ENCODE peak calls at places on chromosome 13, in four cellular contexts. One of them, this sample, is unnamed. For H3K36me3, the result is how much of the 10 kb centered on the place peaks cover.

GRCh38 chr13:95288899-95289500 is 12.3 kb downstream of the ABCC4 start:
- DNase-seq in SJCRH30: no peak
- DNase-seq in adrenal gland: no peak
- DNase-seq in neural progenitor cell: no peak
- DNase-seq in this sample: no peak

GRCh38 chr13:82817133-82817532 is 1065.1 kb downstream of the SLITRK1 start:
- DNase-seq in adrenal gland: no peak
- DNase-seq in SJCRH30: no peak
- DNase-seq in neural progenitor cell: no peak
- DNase-seq in this sample: no peak

GRCh38 chr13:113770441-113770840 is 11.4 kb downstream of the TMEM255B start:
- DNase-seq in SJCRH30: no peak
- DNase-seq in adrenal gland: no peak
- DNase-seq in neural progenitor cell: no peak
- DNase-seq in this sample: no peak

GRCh38 chr13:108609353-108609752 is 20.1 kb upstream of the MYO16 start:
- DNase-seq in SJCRH30: no peak
- DNase-seq in adrenal gland: no peak
- DNase-seq in neural progenitor cell: peak
- DNase-seq in this sample: no peak

GRCh38 chr13:38686635-38687245 is at the start of gene FREM2:
- DNase-seq in SJCRH30: peak
- DNase-seq in neural progenitor cell: peak
- DNase-seq in adrenal gland: no peak
- DNase-seq in this sample: peak

GRCh38 chr13:24176351-24177101 is 16.0 kb downstream of the SPATA13 start:
- DNase-seq in adrenal gland: peak
- DNase-seq in SJCRH30: no peak
- DNase-seq in neural progenitor cell: no peak
- DNase-seq in this sample: no peak

GRCh38 chr13:23980160-23980551 is 82.9 kb upstream of the C1QTNF9B start:
- DNase-seq in SJCRH30: peak
- DNase-seq in neural progenitor cell: peak
- DNase-seq in adrenal gland: peak
- DNase-seq in this sample: peak

GRCh38 chr13:42333613-42334328 is 61.8 kb downstream of the AKAP11 start:
- DNase-seq in neural progenitor cell: peak
- DNase-seq in adrenal gland: no peak
- DNase-seq in SJCRH30: no peak
- DNase-seq in this sample: no peak

GRCh38 chr13:34462843-34463242 is 479.2 kb upstream of the NBEA start:
- DNase-seq in neural progenitor cell: no peak
- DNase-seq in SJCRH30: no peak
- DNase-seq in adrenal gland: peak
- DNase-seq in this sample: no peak

GRCh38 chr13:51632643-51633357 is 48.5 kb downstream of the WDFY2 start:
- DNase-seq in neural progenitor cell: peak
- DNase-seq in adrenal gland: no peak
- DNase-seq in SJCRH30: peak
- DNase-seq in this sample: no peak

GRCh38 chr13:76025392-76025791 is 389.3 kb downstream of the LMO7 start:
- DNase-seq in adrenal gland: no peak
- DNase-seq in SJCRH30: no peak
- DNase-seq in neural progenitor cell: no peak
- DNase-seq in this sample: no peak

GRCh38 chr13:73336789-73337188 is 278.0 kb downstream of the KLF5 start:
- DNase-seq in neural progenitor cell: no peak
- DNase-seq in SJCRH30: no peak
- DNase-seq in adrenal gland: no peak
- DNase-seq in this sample: no peak

GRCh38 chr13:79398915-79399314 is 7.1 kb downstream of the RBM26 start:
- DNase-seq in neural progenitor cell: no peak
- DNase-seq in SJCRH30: no peak
- DNase-seq in adrenal gland: no peak
- DNase-seq in this sample: no peak

GRCh38 chr13:52695856-52696255 is 43.2 kb downstream of the SUGT1 start:
- DNase-seq in adrenal gland: no peak
- DNase-seq in SJCRH30: no peak
- DNase-seq in neural progenitor cell: no peak
- DNase-seq in this sample: no peak

GRCh38 chr13:40024962-40025714 is 369.7 kb downstream of the COG6 start:
- DNase-seq in neural progenitor cell: no peak
- DNase-seq in adrenal gland: no peak
- DNase-seq in SJCRH30: no peak
- DNase-seq in this sample: peak

GRCh38 chr13:29536853-29537252 is 58.6 kb downstream of the SLC7A1 start:
- DNase-seq in neural progenitor cell: no peak
- DNase-seq in SJCRH30: no peak
- DNase-seq in adrenal gland: no peak
- DNase-seq in this sample: no peak
- H3K36me3 ChIP-seq in neural progenitor cell: under half
- H3K36me3 ChIP-seq in SJCRH30: under half
- H3K36me3 ChIP-seq in adrenal gland: under half
- H3K36me3 ChIP-seq in this sample: under half

DNA sequence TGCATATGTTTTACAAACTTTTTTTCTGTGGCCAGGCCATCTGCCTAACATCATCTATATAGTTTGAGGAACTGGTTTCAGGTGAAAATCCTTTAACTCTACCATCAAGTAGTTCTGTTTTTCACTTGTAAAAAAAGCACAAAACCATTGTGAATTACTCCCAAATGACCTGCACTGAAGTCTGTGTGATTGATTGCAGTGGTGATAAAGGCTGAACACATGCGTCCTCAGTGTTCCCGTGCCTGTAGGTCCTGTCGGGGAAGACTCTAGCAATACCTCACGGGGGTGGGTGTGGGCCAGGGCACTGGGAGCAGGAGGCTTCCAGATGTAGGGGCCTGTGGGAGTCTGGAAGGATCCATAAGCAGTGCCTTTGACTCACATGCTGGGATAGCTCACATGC is 24.7 kb downstream of the MPHOSPH8 start:
- DNase-seq in adrenal gland: peak
- DNase-seq in neural progenitor cell: no peak
- DNase-seq in SJCRH30: no peak
- DNase-seq in this sample: no peak
- H3K36me3 ChIP-seq in adrenal gland: under half
- H3K36me3 ChIP-seq in neural progenitor cell: under half
- H3K36me3 ChIP-seq in SJCRH30: under half
- H3K36me3 ChIP-seq in this sample: under half

GRCh38 chr13:50016421-50016820 is 1.2 kb downstream of the KCNRG start:
- DNase-seq in SJCRH30: no peak
- DNase-seq in adrenal gland: no peak
- DNase-seq in neural progenitor cell: no peak
- DNase-seq in this sample: no peak

GRCh38 chr13:50015750-50016149 is 506 bp downstream of the KCNRG start:
- DNase-seq in SJCRH30: no peak
- DNase-seq in neural progenitor cell: no peak
- DNase-seq in adrenal gland: no peak
- DNase-seq in this sample: no peak

GRCh38 chr13:50014404-50014803 is 840 bp upstream of the KCNRG start:
- DNase-seq in neural progenitor cell: no peak
- DNase-seq in adrenal gland: no peak
- DNase-seq in SJCRH30: no peak
- DNase-seq in this sample: no peak

GRCh38 chr13:50017819-50018218 is 2.6 kb downstream of the KCNRG start:
- DNase-seq in neural progenitor cell: no peak
- DNase-seq in adrenal gland: no peak
- DNase-seq in SJCRH30: no peak
- DNase-seq in this sample: no peak

GRCh38 chr13:50015263-50015662 is at the start of gene KCNRG:
- DNase-seq in adrenal gland: no peak
- DNase-seq in SJCRH30: no peak
- DNase-seq in neural progenitor cell: no peak
- DNase-seq in this sample: no peak
- H3K36me3 ChIP-seq in adrenal gland: under half
- H3K36me3 ChIP-seq in SJCRH30: under half
- H3K36me3 ChIP-seq in neural progenitor cell: under half
- H3K36me3 ChIP-seq in this sample: under half

DNA sequence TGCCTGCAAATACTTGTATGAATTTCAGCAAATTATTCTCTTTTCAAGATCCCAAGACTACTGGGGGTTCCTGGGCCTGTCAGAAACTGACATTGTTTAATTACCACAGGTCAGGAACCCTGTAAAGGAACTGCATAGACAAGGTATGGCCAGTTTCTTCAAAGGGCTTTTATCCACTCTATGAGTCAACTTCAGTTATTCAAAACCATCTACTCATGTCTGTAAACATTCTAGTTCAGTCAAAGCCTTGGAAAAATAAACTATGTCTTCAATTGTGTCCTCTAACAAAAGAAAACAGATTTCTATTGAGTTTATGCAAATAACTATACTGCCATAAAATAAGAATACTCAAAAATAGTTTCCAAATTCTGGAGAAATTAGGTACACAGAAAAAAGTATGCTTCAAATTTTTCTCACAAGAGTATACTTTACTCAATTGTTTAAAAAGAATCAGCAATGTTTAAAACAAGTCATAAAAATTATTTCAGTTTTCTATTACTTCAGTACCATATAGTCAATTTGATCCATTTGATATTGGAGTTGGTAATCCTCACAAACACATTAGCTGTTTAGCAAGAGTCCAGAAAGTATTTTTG is 486.4 kb upstream of the PCDH20 start:
- DNase-seq in SJCRH30: no peak
- DNase-seq in neural progenitor cell: no peak
- DNase-seq in adrenal gland: no peak
- DNase-seq in this sample: no peak
- H3K36me3 ChIP-seq in SJCRH30: under half
- H3K36me3 ChIP-seq in neural progenitor cell: under half
- H3K36me3 ChIP-seq in adrenal gland: under half
- H3K36me3 ChIP-seq in this sample: under half

GRCh38 chr13:99545979-99546378 is 44.7 kb downstream of the TM9SF2 start:
- DNase-seq in adrenal gland: no peak
- DNase-seq in SJCRH30: no peak
- DNase-seq in neural progenitor cell: peak
- DNase-seq in this sample: no peak

GRCh38 chr13:99542788-99543406 is 41.6 kb downstream of the TM9SF2 start:
- DNase-seq in neural progenitor cell: no peak
- DNase-seq in SJCRH30: no peak
- DNase-seq in adrenal gland: no peak
- DNase-seq in this sample: no peak

GRCh38 chr13:99536023-99536422 is 34.8 kb downstream of the TM9SF2 start:
- DNase-seq in neural progenitor cell: no peak
- DNase-seq in adrenal gland: no peak
- DNase-seq in SJCRH30: no peak
- DNase-seq in this sample: no peak

GRCh38 chr13:99540530-99540929 is 39.3 kb downstream of the TM9SF2 start:
- DNase-seq in SJCRH30: no peak
- DNase-seq in adrenal gland: no peak
- DNase-seq in neural progenitor cell: no peak
- DNase-seq in this sample: no peak
- H3K36me3 ChIP-seq in SJCRH30: under half
- H3K36me3 ChIP-seq in adrenal gland: under half
- H3K36me3 ChIP-seq in neural progenitor cell: under half
- H3K36me3 ChIP-seq in this sample: under half

GRCh38 chr13:110272227-110272626 is 34.7 kb downstream of the COL4A1 start:
- DNase-seq in neural progenitor cell: no peak
- DNase-seq in adrenal gland: no peak
- DNase-seq in SJCRH30: no peak
- DNase-seq in this sample: no peak

GRCh38 chr13:110272651-110273050 is 34.3 kb downstream of the COL4A1 start:
- DNase-seq in adrenal gland: no peak
- DNase-seq in neural progenitor cell: no peak
- DNase-seq in SJCRH30: no peak
- DNase-seq in this sample: no peak

GRCh38 chr13:110271313-110271712 is 35.6 kb downstream of the COL4A1 start:
- DNase-seq in SJCRH30: no peak
- DNase-seq in neural progenitor cell: no peak
- DNase-seq in adrenal gland: no peak
- DNase-seq in this sample: no peak

GRCh38 chr13:110274687-110275086 is 32.3 kb downstream of the COL4A1 start:
- DNase-seq in SJCRH30: no peak
- DNase-seq in adrenal gland: no peak
- DNase-seq in neural progenitor cell: peak
- DNase-seq in this sample: no peak

GRCh38 chr13:110273254-110273653 is 33.7 kb downstream of the COL4A1 start:
- DNase-seq in SJCRH30: no peak
- DNase-seq in adrenal gland: no peak
- DNase-seq in neural progenitor cell: no peak
- DNase-seq in this sample: no peak
- H3K36me3 ChIP-seq in SJCRH30: under half
- H3K36me3 ChIP-seq in adrenal gland: under half
- H3K36me3 ChIP-seq in neural progenitor cell: under half
- H3K36me3 ChIP-seq in this sample: under half

GRCh38 chr13:25335856-25336255 is 34.4 kb downstream of the NUP58 start:
- DNase-seq in neural progenitor cell: no peak
- DNase-seq in adrenal gland: no peak
- DNase-seq in SJCRH30: no peak
- DNase-seq in this sample: no peak
- H3K36me3 ChIP-seq in neural progenitor cell: under half
- H3K36me3 ChIP-seq in adrenal gland: under half
- H3K36me3 ChIP-seq in SJCRH30: half or more
- H3K36me3 ChIP-seq in this sample: under half

GRCh38 chr13:20782116-20782708 is 8.5 kb upstream of the EEF1AKMT1 start:
- DNase-seq in adrenal gland: no peak
- DNase-seq in neural progenitor cell: no peak
- DNase-seq in SJCRH30: no peak
- DNase-seq in this sample: no peak
- H3K36me3 ChIP-seq in adrenal gland: under half
- H3K36me3 ChIP-seq in neural progenitor cell: under half
- H3K36me3 ChIP-seq in SJCRH30: under half
- H3K36me3 ChIP-seq in this sample: under half

This sample was measured in gastrocnemius medialis.